ENCODE peak calls at places on chromosomes 12 and 14, in nine cellular contexts. W, A, G, S, K, D, T, I and U are unnamed samples.

GRCh38 chr12:32595251-32595650 is 83.8 kb upstream of the DNM1L start:
- DNase-seq in I (no peak), A (no peak), T (no peak), K (no peak), G (no peak), D (peak), S (no peak), W (peak), U (peak)

GRCh38 chr12:131607658-131608447 is 103.0 kb upstream of the SFSWAP start:
- DNase-seq in A (no peak), I (no peak), D (no peak), G (no peak), K (no peak), T (no peak), W (no peak), S (no peak), U (no peak)

GRCh38 chr14:60768602-60769001 is 34.0 kb downstream of the MNAT1 start:
- DNase-seq in S (no peak), I (no peak), D (no peak), G (no peak), T (no peak), W (no peak), A (peak), K (no peak), U (no peak)

GRCh38 chr12:52079576-52080402 is at the start of gene SMIM41:
- DNase-seq in K (no peak), I (no peak), T (no peak), W (no peak), A (no peak), D (no peak), S (no peak), G (no peak), U (no peak)

GRCh38 chr12:106054016-106054415 is 84.7 kb downstream of the NUAK1 start:
- DNase-seq in S (no peak), T (no peak), A (no peak), D (no peak), K (no peak), I (no peak), W (no peak), G (no peak), U (no peak)

GRCh38 chr12:58741226-58741625 is 179.1 kb downstream of the LRIG3 start:
- DNase-seq in D (no peak), K (no peak), G (no peak), W (no peak), T (no peak), A (no peak), S (no peak), I (no peak), U (no peak)

GRCh38 chr12:11958216-11959091 is 112.3 kb upstream of the BCL2L14 start:
- DNase-seq in W (peak), G (no peak), T (peak), I (no peak), D (peak), S (no peak), A (peak), K (no peak), U (peak)

GRCh38 chr12:124581299-124581698 is 13.9 kb upstream of the NCOR2 start:
- DNase-seq in G (no peak), T (no peak), K (no peak), D (no peak), S (no peak), I (no peak), W (peak), A (no peak), U (no peak)

GRCh38 chr14:72513994-72514659 is 379.8 kb downstream of the DPF3 start:
- DNase-seq in T (peak), I (no peak), D (peak), K (no peak), W (peak), S (no peak), A (peak), G (no peak), U (peak)

GRCh38 chr14:65074449-65075155 is 27.7 kb downstream of the MAX start:
- DNase-seq in A (no peak), W (no peak), G (no peak), T (no peak), S (no peak), I (no peak), K (no peak), D (no peak), U (no peak)

GRCh38 chr14:73133795-73134194 is 2.5 kb upstream of the PSEN1 start:
- DNase-seq in S (no peak), K (no peak), T (no peak), A (no peak), I (no peak), D (no peak), G (no peak), W (no peak), U (no peak)

GRCh38 chr14:59321184-59321952 is 132.9 kb downstream of the DAAM1 start:
- DNase-seq in D (peak), G (no peak), A (peak), W (peak), T (no peak), S (no peak), I (no peak), K (no peak), U (no peak)

GRCh38 chr14:87013583-87013982 is 979.4 kb downstream of the GALC start:
- DNase-seq in W (peak), K (no peak), G (no peak), A (no peak), D (peak), S (no peak), I (no peak), T (no peak), U (peak)

GRCh38 chr14:69547701-69548348 is 26.8 kb downstream of the CCDC177 start:
- DNase-seq in T (no peak), D (peak), A (no peak), S (no peak), I (no peak), W (no peak), K (no peak), G (no peak), U (no peak)

GRCh38 chr14:76339922-76340615 is 35.9 kb upstream of the ESRRB start:
- DNase-seq in S (no peak), K (no peak), I (no peak), A (no peak), G (no peak), T (no peak), D (no peak), W (no peak), U (no peak)

GRCh38 chr12:130633771-130634170 is 82.3 kb downstream of the RIMBP2 start:
- DNase-seq in A (peak), G (peak), T (no peak), K (no peak), W (no peak), I (no peak), S (no peak), D (no peak), U (no peak)